ENCODE peak calls at places on chromosome 17, in five cellular contexts. Q is NCI-H1105, U is BJ, E is lower lobe of right lung, V is nephron progenitor cell. C is an unnamed sample.

GRCh38 chr17:179066-179432 is 2.4 kb downstream of the DOC2B start:
- DNase-seq in Q (no peak), U (no peak), E (no peak), V (no peak), C (no peak)

GRCh38 chr17:9003355-9004131 is 17.8 kb upstream of the NTN1 start:
- DNase-seq in Q (no peak), U (no peak), E (no peak), V (peak; percentile 63), C (no peak)

GRCh38 chr17:50618941-50619340 is 15.7 kb upstream of the ABCC3 start:
- DNase-seq in Q (no peak), U (no peak), E (no peak), V (no peak), C (no peak)

GRCh38 chr17:43040655-43041054 is 15.6 kb downstream of the RND2 start:
- DNase-seq in Q (no peak), U (no peak), E (no peak), V (no peak), C (no peak)

GRCh38 chr17:29959658-29960337 is 18.4 kb downstream of the EFCAB5 start:
- DNase-seq in Q (no peak), U (no peak), E (no peak), V (no peak), C (no peak)

GRCh38 chr17:10613775-10614513 is 43.2 kb downstream of the MYH3 start:
- DNase-seq in Q (no peak), U (no peak), E (no peak), V (no peak), C (no peak)

GRCh38 chr17:83148317-83149044 is 69.1 kb downstream of the METRNL start:
- DNase-seq in Q (no peak), U (no peak), E (no peak), V (no peak), C (peak; percentile 75)

GRCh38 chr17:8442310-8442709 is 6.6 kb downstream of the NDEL1 start:
- DNase-seq in Q (no peak), U (no peak), E (no peak), V (no peak), C (no peak)

GRCh38 chr17:38919316-38920078 is 5.9 kb upstream of the LASP1NB start:
- DNase-seq in Q (no peak), U (no peak), E (no peak), V (no peak), C (peak; percentile 80)

GRCh38 chr17:58822148-58823050 is 66.7 kb downstream of the PPM1E start:
- DNase-seq in Q (peak; percentile 25), U (no peak), E (no peak), V (no peak), C (no peak)

GRCh38 chr17:40371261-40371929 is 6.9 kb upstream of the GJD3 start:
- DNase-seq in Q (no peak), U (no peak), E (no peak), V (no peak), C (no peak)

GRCh38 chr17:81833921-81834830 is 674 bp downstream of the PPP1R27 start:
- DNase-seq in Q (no peak), U (no peak), E (no peak), V (no peak), C (no peak)

GRCh38 chr17:69669441-69670178 is 255.1 kb downstream of the MAP2K6 start:
- DNase-seq in Q (peak; percentile 67), U (no peak), E (no peak), V (no peak), C (no peak)

GRCh38 chr17:49107211-49107557 is 25.4 kb upstream of the B4GALNT2 start:
- DNase-seq in Q (no peak), U (no peak), E (no peak), V (no peak), C (no peak)

C was measured in chondrocyte.